ENCODE peak calls at places on chromosomes 6 and 20, in seven cellular contexts. L is mesendoderm, K is H9, U is IMR-90, M is trophoblast cell, N is H1, G is mesenchymal stem cell. Y is an unnamed sample.

GRCh38 chr6:170290306-170291128 is at the start of gene DLL1:
- DNase-seq in M (no peak), N (peak), L (peak), K (peak), U (peak), G (peak), Y (peak)

GRCh38 chr20:40668449-40669228 is 20.4 kb downstream of the MAFB start:
- DNase-seq in N (no peak), G (no peak), L (no peak), M (no peak), U (no peak), K (no peak), Y (no peak)

GRCh38 chr6:73516712-73517489 is 3.9 kb downstream of the EEF1A1 start:
- DNase-seq in G (peak), M (no peak), U (peak), L (peak), N (no peak), K (no peak), Y (no peak)

GRCh38 chr20:10077886-10078285 is 43.1 kb downstream of the ANKEF1 start:
- DNase-seq in G (no peak), U (no peak), N (no peak), M (no peak), K (no peak), L (no peak), Y (no peak)

GRCh38 chr6:154457046-154457713 is 53.3 kb downstream of the CNKSR3 start:
- DNase-seq in L (peak), U (peak), K (no peak), N (no peak), M (no peak), G (peak), Y (no peak)

GRCh38 chr6:43843669-43844171 is 73.7 kb downstream of the VEGFA start:
- DNase-seq in N (no peak), G (no peak), U (no peak), M (no peak), K (no peak), L (no peak), Y (no peak)

GRCh38 chr20:35263609-35264223 is 14.2 kb downstream of the MMP24OS start:
- DNase-seq in K (no peak), N (no peak), U (no peak), M (no peak), L (no peak), G (no peak), Y (no peak)

GRCh38 chr6:140275725-140276124 is 901.3 kb upstream of the CITED2 start:
- DNase-seq in K (no peak), U (no peak), M (no peak), N (no peak), L (no peak), G (no peak), Y (no peak)

GRCh38 chr6:13302751-13303667 is 25.3 kb downstream of the TBC1D7 start:
- DNase-seq in G (peak), M (peak), K (no peak), N (peak), L (peak), U (peak), Y (no peak)

GRCh38 chr6:6824381-6824780 is 235.9 kb downstream of the LY86 start:
- DNase-seq in U (no peak), L (no peak), K (no peak), M (no peak), G (no peak), N (no peak), Y (no peak)

GRCh38 chr6:111416529-111416928 is 66.5 kb downstream of the REV3L start:
- DNase-seq in G (no peak), M (no peak), K (no peak), L (no peak), N (no peak), U (peak), Y (no peak)

GRCh38 chr6:71642120-71642519 is 244.2 kb upstream of the RIMS1 start:
- DNase-seq in K (no peak), L (no peak), U (no peak), N (no peak), M (no peak), G (no peak), Y (no peak)

GRCh38 chr6:87858440-87858839 is 156.4 kb upstream of the AKIRIN2 start:
- DNase-seq in K (no peak), M (peak), U (no peak), G (no peak), L (no peak), N (no peak), Y (no peak)

GRCh38 chr6:13558718-13559117 is 15.7 kb upstream of the SIRT5 start:
- DNase-seq in U (no peak), G (no peak), K (no peak), M (no peak), N (no peak), L (no peak), Y (no peak)

GRCh38 chr6:92126088-92126487 is 1293.3 kb downstream of the EPHA7 start:
- DNase-seq in U (no peak), L (no peak), G (no peak), K (no peak), M (no peak), N (no peak), Y (no peak)

GRCh38 chr6:47247227-47247797 is 62.4 kb downstream of the TNFRSF21 start:
- DNase-seq in L (no peak), N (no peak), M (no peak), K (no peak), U (no peak), G (peak), Y (no peak)

GRCh38 chr20:34331838-34332237 is 28.7 kb upstream of the AHCY start:
- DNase-seq in G (no peak), K (peak), U (no peak), M (no peak), N (no peak), L (no peak), Y (no peak)

GRCh38 chr20:33526769-33527168 is 36.9 kb downstream of the CBFA2T2 start:
- DNase-seq in G (no peak), N (no peak), K (no peak), L (no peak), M (no peak), U (no peak), Y (no peak)

GRCh38 chr20:39943336-39943735 is 745.7 kb downstream of the MAFB start:
- DNase-seq in K (no peak), L (no peak), G (no peak), U (no peak), M (no peak), N (no peak), Y (no peak)

GRCh38 chr6:43900560-43901329 is 130.7 kb downstream of the VEGFA start:
- DNase-seq in K (no peak), N (no peak), G (no peak), L (no peak), U (no peak), M (no peak), Y (no peak)

GRCh38 chr6:123668063-123668462 is 31.3 kb upstream of the TRDN start:
- DNase-seq in K (peak), N (no peak), L (no peak), M (no peak), U (no peak), G (no peak), Y (no peak)

GRCh38 chr6:123803456-123803861 is 206 bp upstream of the NKAIN2 start:
- DNase-seq in G (no peak), N (peak), M (no peak), U (no peak), K (no peak), L (no peak), Y (peak)

GRCh38 chr20:47352332-47353223 is 3.9 kb downstream of the ZMYND8 start:
- DNase-seq in U (no peak), M (no peak), K (no peak), L (peak), N (no peak), G (no peak), Y (no peak)

GRCh38 chr6:144659735-144660246 is 374.7 kb downstream of the UTRN start:
- DNase-seq in G (no peak), U (no peak), K (no peak), M (no peak), N (no peak), L (no peak), Y (no peak)

GRCh38 chr6:95078457-95078856 is 498.9 kb upstream of the MANEA start:
- DNase-seq in N (no peak), K (no peak), M (no peak), G (no peak), L (peak), U (no peak), Y (no peak)

GRCh38 chr6:152478377-152479010 is 158.7 kb downstream of the SYNE1 start:
- DNase-seq in L (no peak), K (no peak), U (no peak), G (no peak), N (no peak), M (no peak), Y (no peak)

GRCh38 chr6:158086706-158087518 is 81.2 kb downstream of the SERAC1 start:
- DNase-seq in N (peak), K (no peak), G (no peak), U (no peak), L (no peak), M (no peak), Y (no peak)

GRCh38 chr20:60056345-60057122 is 98.3 kb downstream of the CDH26 start:
- DNase-seq in G (no peak), K (peak), N (no peak), M (no peak), U (no peak), L (no peak), Y (no peak)

GRCh38 chr20:60053813-60054190 is 95.6 kb downstream of the CDH26 start:
- DNase-seq in G (no peak), U (no peak), K (no peak), L (no peak), M (no peak), N (no peak), Y (no peak)

GRCh38 chr20:60055740-60056139 is 97.5 kb downstream of the CDH26 start:
- DNase-seq in N (no peak), M (no peak), K (peak), U (no peak), G (no peak), L (no peak), Y (no peak)

GRCh38 chr20:60053125-60053812 is 95.0 kb downstream of the CDH26 start:
- DNase-seq in K (no peak), G (no peak), L (no peak), M (no peak), U (no peak), N (no peak), Y (no peak)

GRCh38 chr20:60054716-60055371 is 96.6 kb downstream of the CDH26 start:
- DNase-seq in G (no peak), U (no peak), L (no peak), K (peak), N (no peak), M (no peak), Y (no peak)
- H3K4ac ChIP-seq in G (no peak), U (no peak), L (no peak), K (no peak), N (no peak), M (no peak), Y (no peak)

GRCh38 chr20:45340236-45340847 is 7.9 kb downstream of the SDC4 start:
- DNase-seq in G (no peak), L (peak), K (no peak), M (no peak), N (no peak), U (no peak), Y (no peak)

GRCh38 chr20:45337367-45338120 is 10.7 kb downstream of the SDC4 start:
- DNase-seq in G (peak), U (peak), N (peak), M (peak), L (peak), K (no peak), Y (no peak)

GRCh38 chr20:45338121-45339030 is 9.8 kb downstream of the SDC4 start:
- DNase-seq in N (no peak), U (no peak), L (peak), G (peak), M (no peak), K (no peak), Y (no peak)

GRCh38 chr20:45339799-45340198 is 8.4 kb downstream of the SDC4 start:
- DNase-seq in K (no peak), L (no peak), M (no peak), U (no peak), N (no peak), G (no peak), Y (no peak)

GRCh38 chr20:45339084-45339483 is 9.1 kb downstream of the SDC4 start:
- DNase-seq in G (no peak), M (no peak), N (no peak), U (no peak), L (no peak), K (no peak), Y (no peak)
- H3K4ac ChIP-seq in G (peak), M (peak), N (no peak), U (peak), L (no peak), K (no peak), Y (no peak)

GRCh38 chr20:44737116-44737515 is 8.5 kb upstream of the KCNK15 start:
- DNase-seq in U (no peak), N (no peak), L (no peak), M (no peak), K (no peak), G (no peak), Y (no peak)

GRCh38 chr20:44735816-44736169 is 9.9 kb upstream of the KCNK15 start:
- DNase-seq in G (no peak), M (no peak), U (no peak), K (no peak), N (no peak), L (no peak), Y (no peak)

GRCh38 chr20:44736170-44737021 is 9.3 kb upstream of the KCNK15 start:
- DNase-seq in U (peak), L (peak), K (peak), N (peak), G (peak), M (peak), Y (peak)

GRCh38 chr20:44733341-44734069 is 12.2 kb upstream of the KCNK15 start:
- DNase-seq in G (peak), M (peak), U (peak), K (peak), L (peak), N (peak), Y (peak)

GRCh38 chr20:44734938-44735337 is 10.7 kb upstream of the KCNK15 start:
- DNase-seq in M (no peak), U (peak), L (peak), K (no peak), G (peak), N (no peak), Y (no peak)
- H3K4ac ChIP-seq in M (no peak), U (no peak), L (no peak), K (no peak), G (no peak), N (no peak), Y (no peak)

GRCh38 chr6:131754088-131754487 is 43.3 kb upstream of the CTAGE9 start:
- DNase-seq in N (no peak), M (no peak), L (no peak), U (peak), G (peak), K (no peak), Y (no peak)

GRCh38 chr6:131756039-131756438 is 45.2 kb upstream of the CTAGE9 start:
- DNase-seq in U (no peak), G (no peak), M (no peak), N (no peak), K (no peak), L (no peak), Y (no peak)

GRCh38 chr6:131754715-131755567 is 44.1 kb upstream of the CTAGE9 start:
- DNase-seq in K (no peak), G (peak), M (no peak), L (no peak), U (peak), N (no peak), Y (no peak)

GRCh38 chr6:131758920-131759319 is 48.1 kb upstream of the CTAGE9 start:
- DNase-seq in M (no peak), N (no peak), K (no peak), U (no peak), G (no peak), L (no peak), Y (no peak)

GRCh38 chr6:131755597-131755996 is 44.8 kb upstream of the CTAGE9 start:
- DNase-seq in K (no peak), L (no peak), G (peak), M (no peak), N (no peak), U (peak), Y (no peak)
- H3K4ac ChIP-seq in K (no peak), L (no peak), G (peak), M (no peak), N (no peak), U (peak), Y (no peak)

GRCh38 chr20:51208162-51208561 is 185.3 kb upstream of the KCNG1 start:
- DNase-seq in U (no peak), L (no peak), G (no peak), N (no peak), K (peak), M (no peak), Y (no peak)

GRCh38 chr20:51206032-51206662 is 183.2 kb upstream of the KCNG1 start:
- DNase-seq in L (peak), M (no peak), U (no peak), G (no peak), K (peak), N (no peak), Y (no peak)

GRCh38 chr20:51216850-51217249 is 193.9 kb upstream of the KCNG1 start:
- DNase-seq in N (no peak), K (no peak), L (no peak), G (no peak), M (no peak), U (no peak), Y (no peak)

GRCh38 chr20:51211191-51211590 is 188.3 kb upstream of the KCNG1 start:
- DNase-seq in L (no peak), M (no peak), K (peak), N (no peak), U (no peak), G (no peak), Y (no peak)
- H3K4ac ChIP-seq in L (no peak), M (no peak), K (no peak), N (no peak), U (no peak), G (no peak), Y (no peak)

GRCh38 chr6:33949111-33949510 is 145.3 kb upstream of the MLN start:
- DNase-seq in K (no peak), M (no peak), G (no peak), U (no peak), N (no peak), L (no peak), Y (no peak)

GRCh38 chr6:33945931-33946330 is 142.1 kb upstream of the MLN start:
- DNase-seq in K (no peak), U (no peak), G (no peak), L (no peak), N (no peak), M (peak), Y (no peak)

GRCh38 chr6:33947916-33948594 is 144.3 kb upstream of the MLN start:
- DNase-seq in N (no peak), K (no peak), L (no peak), M (no peak), G (no peak), U (no peak), Y (no peak)

GRCh38 chr6:33944686-33945411 is 141.0 kb upstream of the MLN start:
- DNase-seq in K (no peak), L (no peak), G (no peak), N (no peak), U (no peak), M (no peak), Y (no peak)

DNA sequence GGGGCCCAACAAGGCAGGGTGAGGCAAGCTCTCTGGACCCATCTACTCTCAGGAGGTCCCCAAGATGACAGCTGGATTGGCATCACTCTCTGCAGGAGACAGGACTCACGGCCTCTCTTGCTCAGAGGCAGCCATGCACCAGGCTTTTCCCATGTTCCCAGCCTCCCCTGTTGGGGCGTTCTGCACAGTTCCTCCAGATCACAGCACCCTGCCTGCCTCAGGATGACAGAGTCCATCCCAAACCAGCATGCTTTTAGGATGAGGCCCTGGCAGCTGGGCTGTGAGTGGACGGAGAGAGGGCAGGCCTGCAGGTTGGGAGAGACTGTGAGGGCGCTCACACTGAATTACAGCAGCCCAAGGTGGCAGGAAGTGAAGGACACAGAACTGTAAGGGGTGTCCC is 143.2 kb upstream of the MLN start:
- DNase-seq in K (no peak), L (no peak), M (no peak), N (no peak), G (no peak), U (no peak), Y (no peak)
- H3K4ac ChIP-seq in K (no peak), L (no peak), M (no peak), N (no peak), G (no peak), U (no peak), Y (no peak)

GRCh38 chr6:5073992-5074391 is 11.1 kb upstream of the PPP1R3G start:
- DNase-seq in G (no peak), K (no peak), U (no peak), N (no peak), M (no peak), L (no peak), Y (no peak)

GRCh38 chr6:5078121-5078695 is 6.9 kb upstream of the PPP1R3G start:
- DNase-seq in U (no peak), L (peak), M (no peak), N (no peak), K (no peak), G (no peak), Y (no peak)

GRCh38 chr6:5079692-5080091 is 5.4 kb upstream of the PPP1R3G start:
- DNase-seq in M (no peak), N (no peak), K (no peak), U (no peak), G (no peak), L (no peak), Y (no peak)

GRCh38 chr6:5080574-5080973 is 4.6 kb upstream of the PPP1R3G start:
- DNase-seq in N (no peak), G (no peak), L (peak), M (no peak), K (no peak), U (peak), Y (no peak)

DNA sequence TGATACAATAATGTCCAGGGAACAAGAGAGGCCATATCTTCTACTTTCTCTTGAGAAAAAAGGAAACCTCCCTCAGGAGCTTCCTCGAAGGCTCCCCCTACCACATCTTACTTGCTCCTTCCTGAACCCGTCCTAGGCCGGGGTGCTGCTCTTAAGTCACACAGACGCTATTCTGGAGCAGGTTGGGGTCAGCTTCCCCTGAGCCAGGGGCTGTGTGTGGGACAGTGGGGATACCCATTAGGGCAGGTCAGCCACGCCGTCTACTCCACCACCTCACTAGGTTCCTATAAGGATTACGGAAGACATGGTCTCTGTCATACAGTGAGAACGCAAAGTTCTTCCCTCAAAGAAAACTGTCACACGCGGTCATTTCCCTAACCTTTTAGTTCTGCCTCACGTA is 8.2 kb upstream of the PPP1R3G start:
- DNase-seq in G (no peak), N (no peak), L (no peak), K (no peak), M (no peak), U (no peak), Y (no peak)
- H3K4ac ChIP-seq in G (no peak), N (no peak), L (no peak), K (no peak), M (no peak), U (no peak), Y (no peak)

GRCh38 chr6:16398587-16398986 is 160.2 kb downstream of the GMPR start:
- DNase-seq in U (peak), M (no peak), K (no peak), N (no peak), L (no peak), G (no peak), Y (no peak)
- H3K4ac ChIP-seq in U (peak), M (no peak), K (no peak), N (no peak), L (no peak), G (no peak), Y (no peak)

GRCh38 chr6:107357842-107358241 is 101.5 kb downstream of the PDSS2 start:
- DNase-seq in U (no peak), L (no peak), M (no peak), K (no peak), G (no peak), N (no peak), Y (no peak)
- H3K4ac ChIP-seq in U (no peak), L (no peak), M (no peak), K (no peak), G (no peak), N (no peak), Y (no peak)

GRCh38 chr6:42079941-42080464 is 29.7 kb downstream of the TAF8 start:
- DNase-seq in L (no peak), K (no peak), G (no peak), U (no peak), M (no peak), N (no peak), Y (no peak)

GRCh38 chr6:42078391-42078790 is 28.1 kb downstream of the TAF8 start:
- DNase-seq in K (no peak), N (no peak), L (no peak), G (no peak), M (no peak), U (no peak), Y (no peak)

GRCh38 chr6:42073287-42073686 is 23.0 kb downstream of the TAF8 start:
- DNase-seq in N (no peak), U (no peak), G (no peak), K (no peak), M (no peak), L (no peak), Y (no peak)

GRCh38 chr6:42071881-42072583 is 21.7 kb downstream of the TAF8 start:
- DNase-seq in U (no peak), M (no peak), K (no peak), G (no peak), L (no peak), N (no peak), Y (no peak)

GRCh38 chr6:42075159-42075838 is 25.0 kb downstream of the TAF8 start:
- DNase-seq in G (peak), M (peak), U (peak), L (peak), N (peak), K (peak), Y (peak)
- H3K4ac ChIP-seq in G (no peak), M (no peak), U (no peak), L (no peak), N (no peak), K (no peak), Y (no peak)

Y was measured in neuronal stem cell.